ENCODE peak calls at places on chromosomes 2 and 18, in eight cellular contexts. One of them, this sample, is unnamed.

GRCh38 chr2:196677404-196677803 is 37.9 kb downstream of the CCDC150 start:
- DNase-seq in NCI-H774: no peak
- DNase-seq in GM23338: no peak
- DNase-seq in stimulated activated CD4-positive, alpha-beta T cell treated with anti-CD3 and anti-CD28 coated beads, Interleukin-4, amount 100 ng/mL, for 24 hours: no peak
- DNase-seq in NCI-H82: no peak
- DNase-seq in cardiac fibroblast: peak
- DNase-seq in iris pigment epithelial cell: peak
- DNase-seq in aorta: no peak
- DNase-seq in this sample: no peak

GRCh38 chr2:133109772-133110171 is 439.8 kb upstream of the LYPD1 start:
- DNase-seq in NCI-H774: no peak
- DNase-seq in GM23338: no peak
- DNase-seq in stimulated activated CD4-positive, alpha-beta T cell treated with anti-CD3 and anti-CD28 coated beads, Interleukin-4, amount 100 ng/mL, for 24 hours: no peak
- DNase-seq in NCI-H82: no peak
- DNase-seq in cardiac fibroblast: peak
- DNase-seq in iris pigment epithelial cell: peak
- DNase-seq in aorta: no peak
- DNase-seq in this sample: no peak

GRCh38 chr2:8472545-8473361 is 209.1 kb upstream of the ID2 start:
- DNase-seq in NCI-H774: no peak
- DNase-seq in GM23338: no peak
- DNase-seq in stimulated activated CD4-positive, alpha-beta T cell treated with anti-CD3 and anti-CD28 coated beads, Interleukin-4, amount 100 ng/mL, for 24 hours: no peak
- DNase-seq in NCI-H82: peak
- DNase-seq in cardiac fibroblast: no peak
- DNase-seq in iris pigment epithelial cell: no peak
- DNase-seq in aorta: no peak
- DNase-seq in this sample: no peak

GRCh38 chr2:111028720-111029119 is 92.0 kb upstream of the BCL2L11 start:
- DNase-seq in NCI-H774: peak
- DNase-seq in GM23338: peak
- DNase-seq in stimulated activated CD4-positive, alpha-beta T cell treated with anti-CD3 and anti-CD28 coated beads, Interleukin-4, amount 100 ng/mL, for 24 hours: peak
- DNase-seq in NCI-H82: peak
- DNase-seq in cardiac fibroblast: no peak
- DNase-seq in iris pigment epithelial cell: no peak
- DNase-seq in aorta: no peak
- DNase-seq in this sample: no peak

GRCh38 chr2:45960057-45960863 is 308.8 kb downstream of the PRKCE start:
- DNase-seq in NCI-H774: no peak
- DNase-seq in GM23338: no peak
- DNase-seq in stimulated activated CD4-positive, alpha-beta T cell treated with anti-CD3 and anti-CD28 coated beads, Interleukin-4, amount 100 ng/mL, for 24 hours: no peak
- DNase-seq in NCI-H82: no peak
- DNase-seq in cardiac fibroblast: no peak
- DNase-seq in iris pigment epithelial cell: no peak
- DNase-seq in aorta: no peak
- DNase-seq in this sample: no peak

GRCh38 chr2:72924353-72925240 is 7.3 kb downstream of the EMX1 start:
- DNase-seq in NCI-H774: no peak
- DNase-seq in GM23338: peak
- DNase-seq in stimulated activated CD4-positive, alpha-beta T cell treated with anti-CD3 and anti-CD28 coated beads, Interleukin-4, amount 100 ng/mL, for 24 hours: no peak
- DNase-seq in NCI-H82: peak
- DNase-seq in cardiac fibroblast: no peak
- DNase-seq in iris pigment epithelial cell: no peak
- DNase-seq in aorta: no peak
- DNase-seq in this sample: no peak

GRCh38 chr2:108619916-108620620 is 85.8 kb downstream of the LIMS1 start:
- DNase-seq in NCI-H774: no peak
- DNase-seq in GM23338: no peak
- DNase-seq in stimulated activated CD4-positive, alpha-beta T cell treated with anti-CD3 and anti-CD28 coated beads, Interleukin-4, amount 100 ng/mL, for 24 hours: no peak
- DNase-seq in NCI-H82: no peak
- DNase-seq in cardiac fibroblast: no peak
- DNase-seq in iris pigment epithelial cell: no peak
- DNase-seq in aorta: no peak
- DNase-seq in this sample: no peak

GRCh38 chr2:38148501-38148900 is 72.5 kb upstream of the CYP1B1 start:
- DNase-seq in NCI-H774: no peak
- DNase-seq in GM23338: no peak
- DNase-seq in stimulated activated CD4-positive, alpha-beta T cell treated with anti-CD3 and anti-CD28 coated beads, Interleukin-4, amount 100 ng/mL, for 24 hours: no peak
- DNase-seq in NCI-H82: no peak
- DNase-seq in cardiac fibroblast: peak
- DNase-seq in iris pigment epithelial cell: peak
- DNase-seq in aorta: no peak
- DNase-seq in this sample: no peak

GRCh38 chr2:219308142-219309093 is 783 bp downstream of the PTPRN start:
- DNase-seq in NCI-H774: no peak
- DNase-seq in GM23338: peak
- DNase-seq in stimulated activated CD4-positive, alpha-beta T cell treated with anti-CD3 and anti-CD28 coated beads, Interleukin-4, amount 100 ng/mL, for 24 hours: peak
- DNase-seq in NCI-H82: peak
- DNase-seq in cardiac fibroblast: peak
- DNase-seq in iris pigment epithelial cell: peak
- DNase-seq in aorta: no peak
- DNase-seq in this sample: no peak

GRCh38 chr2:98730851-98731708 is at the start of gene MGAT4A:
- DNase-seq in NCI-H774: peak
- DNase-seq in GM23338: peak
- DNase-seq in stimulated activated CD4-positive, alpha-beta T cell treated with anti-CD3 and anti-CD28 coated beads, Interleukin-4, amount 100 ng/mL, for 24 hours: peak
- DNase-seq in NCI-H82: peak
- DNase-seq in cardiac fibroblast: peak
- DNase-seq in iris pigment epithelial cell: peak
- DNase-seq in aorta: peak
- DNase-seq in this sample: no peak

GRCh38 chr2:74555610-74556103 is 1.1 kb downstream of the DOK1 start:
- DNase-seq in NCI-H774: no peak
- DNase-seq in GM23338: peak
- DNase-seq in stimulated activated CD4-positive, alpha-beta T cell treated with anti-CD3 and anti-CD28 coated beads, Interleukin-4, amount 100 ng/mL, for 24 hours: no peak
- DNase-seq in NCI-H82: no peak
- DNase-seq in cardiac fibroblast: no peak
- DNase-seq in iris pigment epithelial cell: no peak
- DNase-seq in aorta: peak
- DNase-seq in this sample: no peak

GRCh38 chr2:219206442-219207253 is at the start of gene ZFAND2B:
- DNase-seq in NCI-H774: peak
- DNase-seq in GM23338: peak
- DNase-seq in stimulated activated CD4-positive, alpha-beta T cell treated with anti-CD3 and anti-CD28 coated beads, Interleukin-4, amount 100 ng/mL, for 24 hours: peak
- DNase-seq in NCI-H82: peak
- DNase-seq in cardiac fibroblast: peak
- DNase-seq in iris pigment epithelial cell: peak
- DNase-seq in aorta: peak
- DNase-seq in this sample: peak

GRCh38 chr2:63681896-63682295 is 93.1 kb downstream of the MDH1 start:
- DNase-seq in NCI-H774: no peak
- DNase-seq in GM23338: no peak
- DNase-seq in stimulated activated CD4-positive, alpha-beta T cell treated with anti-CD3 and anti-CD28 coated beads, Interleukin-4, amount 100 ng/mL, for 24 hours: no peak
- DNase-seq in NCI-H82: no peak
- DNase-seq in cardiac fibroblast: no peak
- DNase-seq in iris pigment epithelial cell: no peak
- DNase-seq in aorta: no peak
- DNase-seq in this sample: no peak

GRCh38 chr2:185222311-185222710 is 516.3 kb upstream of the FSIP2 start:
- DNase-seq in NCI-H774: no peak
- DNase-seq in GM23338: no peak
- DNase-seq in stimulated activated CD4-positive, alpha-beta T cell treated with anti-CD3 and anti-CD28 coated beads, Interleukin-4, amount 100 ng/mL, for 24 hours: no peak
- DNase-seq in NCI-H82: no peak
- DNase-seq in cardiac fibroblast: no peak
- DNase-seq in iris pigment epithelial cell: no peak
- DNase-seq in aorta: no peak
- DNase-seq in this sample: no peak

GRCh38 chr2:55965966-55966365 is 42.4 kb upstream of the EFEMP1 start:
- DNase-seq in NCI-H774: no peak
- DNase-seq in GM23338: no peak
- DNase-seq in stimulated activated CD4-positive, alpha-beta T cell treated with anti-CD3 and anti-CD28 coated beads, Interleukin-4, amount 100 ng/mL, for 24 hours: no peak
- DNase-seq in NCI-H82: no peak
- DNase-seq in cardiac fibroblast: peak
- DNase-seq in iris pigment epithelial cell: no peak
- DNase-seq in aorta: no peak
- DNase-seq in this sample: no peak

GRCh38 chr2:241558532-241559488 is at the start of gene BOK:
- DNase-seq in NCI-H774: peak
- DNase-seq in GM23338: peak
- DNase-seq in stimulated activated CD4-positive, alpha-beta T cell treated with anti-CD3 and anti-CD28 coated beads, Interleukin-4, amount 100 ng/mL, for 24 hours: no peak
- DNase-seq in NCI-H82: peak
- DNase-seq in cardiac fibroblast: peak
- DNase-seq in iris pigment epithelial cell: peak
- DNase-seq in aorta: peak
- DNase-seq in this sample: no peak

GRCh38 chr2:100182494-100183355 is 40.3 kb upstream of the AFF3 start:
- DNase-seq in NCI-H774: no peak
- DNase-seq in GM23338: peak
- DNase-seq in stimulated activated CD4-positive, alpha-beta T cell treated with anti-CD3 and anti-CD28 coated beads, Interleukin-4, amount 100 ng/mL, for 24 hours: no peak
- DNase-seq in NCI-H82: no peak
- DNase-seq in cardiac fibroblast: no peak
- DNase-seq in iris pigment epithelial cell: no peak
- DNase-seq in aorta: no peak
- DNase-seq in this sample: no peak

GRCh38 chr2:17538844-17539554 is 1.5 kb upstream of the VSNL1 start:
- DNase-seq in NCI-H774: no peak
- DNase-seq in GM23338: peak
- DNase-seq in stimulated activated CD4-positive, alpha-beta T cell treated with anti-CD3 and anti-CD28 coated beads, Interleukin-4, amount 100 ng/mL, for 24 hours: no peak
- DNase-seq in NCI-H82: peak
- DNase-seq in cardiac fibroblast: peak
- DNase-seq in iris pigment epithelial cell: peak
- DNase-seq in aorta: peak
- DNase-seq in this sample: no peak

GRCh38 chr2:181393472-181393871 is 63.7 kb upstream of the ITGA4 start:
- DNase-seq in NCI-H774: no peak
- DNase-seq in GM23338: no peak
- DNase-seq in stimulated activated CD4-positive, alpha-beta T cell treated with anti-CD3 and anti-CD28 coated beads, Interleukin-4, amount 100 ng/mL, for 24 hours: no peak
- DNase-seq in NCI-H82: no peak
- DNase-seq in cardiac fibroblast: peak
- DNase-seq in iris pigment epithelial cell: peak
- DNase-seq in aorta: no peak
- DNase-seq in this sample: no peak

GRCh38 chr18:59021500-59021899 is 118.2 kb upstream of the SEC11C start:
- DNase-seq in NCI-H774: peak
- DNase-seq in GM23338: no peak
- DNase-seq in stimulated activated CD4-positive, alpha-beta T cell treated with anti-CD3 and anti-CD28 coated beads, Interleukin-4, amount 100 ng/mL, for 24 hours: no peak
- DNase-seq in NCI-H82: peak
- DNase-seq in cardiac fibroblast: no peak
- DNase-seq in iris pigment epithelial cell: no peak
- DNase-seq in aorta: no peak
- DNase-seq in this sample: no peak

GRCh38 chr18:22170421-22171262 is 1.3 kb downstream of the GATA6 start:
- DNase-seq in NCI-H774: no peak
- DNase-seq in GM23338: peak
- DNase-seq in stimulated activated CD4-positive, alpha-beta T cell treated with anti-CD3 and anti-CD28 coated beads, Interleukin-4, amount 100 ng/mL, for 24 hours: no peak
- DNase-seq in NCI-H82: peak
- DNase-seq in cardiac fibroblast: peak
- DNase-seq in iris pigment epithelial cell: peak
- DNase-seq in aorta: peak
- DNase-seq in this sample: no peak

GRCh38 chr2:216632952-216633615 is at the start of gene IGFBP2:
- DNase-seq in NCI-H774: peak
- DNase-seq in GM23338: peak
- DNase-seq in stimulated activated CD4-positive, alpha-beta T cell treated with anti-CD3 and anti-CD28 coated beads, Interleukin-4, amount 100 ng/mL, for 24 hours: no peak
- DNase-seq in NCI-H82: peak
- DNase-seq in cardiac fibroblast: no peak
- DNase-seq in iris pigment epithelial cell: peak
- DNase-seq in aorta: peak
- DNase-seq in this sample: peak

GRCh38 chr2:143705108-143705686 is 576.0 kb downstream of the ARHGAP15 start:
- DNase-seq in NCI-H774: no peak
- DNase-seq in GM23338: no peak
- DNase-seq in stimulated activated CD4-positive, alpha-beta T cell treated with anti-CD3 and anti-CD28 coated beads, Interleukin-4, amount 100 ng/mL, for 24 hours: no peak
- DNase-seq in NCI-H82: no peak
- DNase-seq in cardiac fibroblast: peak
- DNase-seq in iris pigment epithelial cell: peak
- DNase-seq in aorta: no peak
- DNase-seq in this sample: no peak

GRCh38 chr2:58812766-58813344 is 571.7 kb upstream of the FANCL start:
- DNase-seq in NCI-H774: no peak
- DNase-seq in GM23338: no peak
- DNase-seq in stimulated activated CD4-positive, alpha-beta T cell treated with anti-CD3 and anti-CD28 coated beads, Interleukin-4, amount 100 ng/mL, for 24 hours: no peak
- DNase-seq in NCI-H82: no peak
- DNase-seq in cardiac fibroblast: no peak
- DNase-seq in iris pigment epithelial cell: no peak
- DNase-seq in aorta: no peak
- DNase-seq in this sample: no peak

This sample was measured in NCI-H1417 treated with DMSO at 0.1 percent for 48 hours.